ENCODE peak calls at places on chromosomes 2 and 18, in six cellular contexts. One of them, this sample, is unnamed.

GRCh38 chr2:54429055-54429454 is 27.1 kb upstream of the SPTBN1 start:
- DNase-seq in NB4: no peak
- DNase-seq in adrenal gland: no peak
- DNase-seq in uterus: no peak
- DNase-seq in HepG2: no peak
- DNase-seq in GM12891: no peak
- DNase-seq in this sample: no peak

GRCh38 chr2:5250482-5250881 is 441.7 kb upstream of the SOX11 start:
- DNase-seq in GM12891: no peak
- DNase-seq in uterus: no peak
- DNase-seq in HepG2: no peak
- DNase-seq in NB4: no peak
- DNase-seq in adrenal gland: no peak
- DNase-seq in this sample: no peak

GRCh38 chr2:170391018-170391417 is 213.1 kb downstream of the MYO3B start:
- DNase-seq in adrenal gland: no peak
- DNase-seq in NB4: no peak
- DNase-seq in HepG2: no peak
- DNase-seq in GM12891: no peak
- DNase-seq in uterus: no peak
- DNase-seq in this sample: no peak

GRCh38 chr2:70897203-70897976 is 38.3 kb upstream of the ATP6V1B1 start:
- DNase-seq in uterus: no peak
- DNase-seq in GM12891: no peak
- DNase-seq in adrenal gland: no peak
- DNase-seq in NB4: peak
- DNase-seq in HepG2: no peak
- DNase-seq in this sample: no peak

GRCh38 chr2:230758566-230759480 is 46.2 kb downstream of the CAB39 start:
- DNase-seq in NB4: peak
- DNase-seq in GM12891: no peak
- DNase-seq in adrenal gland: no peak
- DNase-seq in uterus: no peak
- DNase-seq in HepG2: no peak
- DNase-seq in this sample: no peak

GRCh38 chr2:63124850-63125249 is 74.2 kb downstream of the OTX1 start:
- DNase-seq in adrenal gland: no peak
- DNase-seq in NB4: no peak
- DNase-seq in HepG2: no peak
- DNase-seq in uterus: no peak
- DNase-seq in GM12891: no peak
- DNase-seq in this sample: no peak

GRCh38 chr2:85771486-85771885 is 17.7 kb downstream of the ATOH8 start:
- DNase-seq in HepG2: no peak
- DNase-seq in uterus: no peak
- DNase-seq in GM12891: no peak
- DNase-seq in adrenal gland: no peak
- DNase-seq in NB4: no peak
- DNase-seq in this sample: no peak

GRCh38 chr18:25737710-25738251 is 352.6 kb downstream of the SS18 start:
- DNase-seq in HepG2: peak
- DNase-seq in GM12891: no peak
- DNase-seq in uterus: no peak
- DNase-seq in adrenal gland: no peak
- DNase-seq in NB4: no peak
- DNase-seq in this sample: no peak

GRCh38 chr2:1860931-1861330 is 116.6 kb upstream of the PXDN start:
- DNase-seq in uterus: no peak
- DNase-seq in adrenal gland: no peak
- DNase-seq in HepG2: no peak
- DNase-seq in GM12891: no peak
- DNase-seq in NB4: no peak
- DNase-seq in this sample: no peak

GRCh38 chr18:79595876-79596374 is 83.7 kb upstream of the CTDP1 start:
- DNase-seq in HepG2: no peak
- DNase-seq in adrenal gland: peak
- DNase-seq in uterus: peak
- DNase-seq in GM12891: no peak
- DNase-seq in NB4: no peak
- DNase-seq in this sample: no peak

GRCh38 chr2:69693472-69694450 is 48.2 kb upstream of the ANXA4 start:
- DNase-seq in adrenal gland: no peak
- DNase-seq in GM12891: no peak
- DNase-seq in HepG2: no peak
- DNase-seq in uterus: no peak
- DNase-seq in NB4: peak
- DNase-seq in this sample: no peak

GRCh38 chr2:77939370-77939769 is 417.2 kb upstream of the LRRTM4 start:
- DNase-seq in NB4: no peak
- DNase-seq in GM12891: no peak
- DNase-seq in HepG2: no peak
- DNase-seq in uterus: no peak
- DNase-seq in adrenal gland: no peak
- DNase-seq in this sample: no peak

GRCh38 chr2:216936954-216937357 is 77.1 kb upstream of the TNP1 start:
- DNase-seq in GM12891: no peak
- DNase-seq in HepG2: no peak
- DNase-seq in uterus: no peak
- DNase-seq in adrenal gland: no peak
- DNase-seq in NB4: no peak
- DNase-seq in this sample: peak

GRCh38 chr2:165582409-165582808 is 112.9 kb downstream of the CSRNP3 start:
- DNase-seq in adrenal gland: peak
- DNase-seq in NB4: no peak
- DNase-seq in HepG2: no peak
- DNase-seq in uterus: no peak
- DNase-seq in GM12891: no peak
- DNase-seq in this sample: no peak

GRCh38 chr2:235567842-235568241 is 74.0 kb downstream of the AGAP1 start:
- DNase-seq in GM12891: no peak
- DNase-seq in adrenal gland: no peak
- DNase-seq in NB4: no peak
- DNase-seq in uterus: no peak
- DNase-seq in HepG2: no peak
- DNase-seq in this sample: no peak

GRCh38 chr2:129827251-129827894 is 152.1 kb upstream of the RAB6C start:
- DNase-seq in adrenal gland: no peak
- DNase-seq in HepG2: no peak
- DNase-seq in GM12891: no peak
- DNase-seq in NB4: no peak
- DNase-seq in uterus: no peak
- DNase-seq in this sample: no peak

GRCh38 chr2:9139491-9140443 is 66.8 kb upstream of the ASAP2 start:
- DNase-seq in adrenal gland: peak
- DNase-seq in NB4: peak
- DNase-seq in HepG2: peak
- DNase-seq in uterus: peak
- DNase-seq in GM12891: peak
- DNase-seq in this sample: peak

GRCh38 chr2:78999410-78999809 is 26.1 kb upstream of the REG3G start:
- DNase-seq in NB4: peak
- DNase-seq in uterus: no peak
- DNase-seq in HepG2: no peak
- DNase-seq in GM12891: no peak
- DNase-seq in adrenal gland: no peak
- DNase-seq in this sample: peak

GRCh38 chr2:193966590-193966989 is 1690.4 kb upstream of the SLC39A10 start:
- DNase-seq in GM12891: no peak
- DNase-seq in HepG2: no peak
- DNase-seq in adrenal gland: no peak
- DNase-seq in uterus: no peak
- DNase-seq in NB4: no peak
- DNase-seq in this sample: no peak

GRCh38 chr18:59024829-59025228 is 114.9 kb upstream of the SEC11C start:
- DNase-seq in HepG2: no peak
- DNase-seq in GM12891: no peak
- DNase-seq in uterus: no peak
- DNase-seq in adrenal gland: no peak
- DNase-seq in NB4: no peak
- DNase-seq in this sample: no peak

GRCh38 chr2:96399342-96400048 is 63.9 kb downstream of the NCAPH start:
- DNase-seq in NB4: no peak
- DNase-seq in adrenal gland: no peak
- DNase-seq in uterus: no peak
- DNase-seq in HepG2: no peak
- DNase-seq in GM12891: no peak
- DNase-seq in this sample: no peak

GRCh38 chr2:234939576-234939975 is 12.2 kb upstream of the SH3BP4 start:
- DNase-seq in HepG2: no peak
- DNase-seq in uterus: no peak
- DNase-seq in adrenal gland: no peak
- DNase-seq in GM12891: no peak
- DNase-seq in NB4: no peak
- DNase-seq in this sample: no peak

GRCh38 chr18:72768681-72769229 is 99.0 kb downstream of the NETO1 start:
- DNase-seq in HepG2: no peak
- DNase-seq in NB4: no peak
- DNase-seq in uterus: no peak
- DNase-seq in GM12891: no peak
- DNase-seq in adrenal gland: no peak
- DNase-seq in this sample: no peak

DNA sequence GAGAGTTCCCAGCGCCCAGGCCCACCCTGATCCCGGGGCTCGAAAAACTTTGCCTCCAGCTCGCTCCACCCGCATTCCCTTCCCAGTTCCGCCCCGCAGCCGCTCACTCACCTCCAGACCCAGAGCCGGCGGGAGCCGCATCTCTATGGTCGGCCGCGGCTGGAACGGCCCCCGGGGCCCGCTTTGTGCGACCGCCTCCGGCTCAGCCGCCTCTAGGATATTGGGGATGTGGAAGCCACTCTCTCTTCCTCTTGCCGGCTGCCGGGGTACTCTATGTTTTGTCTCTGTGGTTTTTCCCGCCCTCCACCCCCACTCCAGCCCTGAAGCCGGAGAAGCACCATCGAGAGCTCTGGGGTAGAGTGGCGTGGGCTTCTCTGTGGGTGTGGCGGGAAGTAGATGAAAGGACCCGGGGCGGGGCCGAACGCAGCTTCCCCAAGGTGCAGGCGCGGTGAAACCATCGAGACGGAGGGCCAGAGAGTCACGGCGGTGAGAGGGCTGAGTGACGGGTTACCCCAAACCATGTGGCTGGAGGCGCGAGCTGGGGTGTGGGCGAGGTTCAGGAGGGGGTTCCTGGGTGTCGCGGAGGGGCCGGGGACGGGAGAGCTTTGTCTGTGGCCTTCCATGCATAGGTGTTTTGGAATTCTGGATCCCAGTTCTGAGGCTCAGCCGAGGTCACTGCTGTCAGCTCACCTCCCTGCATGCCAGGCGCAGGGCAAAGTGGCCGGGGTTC is at the start of the genes BCS1L and ZNF142:
- DNase-seq in GM12891: peak
- DNase-seq in uterus: peak
- DNase-seq in adrenal gland: peak
- DNase-seq in HepG2: peak
- DNase-seq in NB4: peak
- DNase-seq in this sample: peak
- TF ChIP-seq POLR2A in GM12891: peak
- TF ChIP-seq POLR2A in uterus: peak
- TF ChIP-seq POLR2A in adrenal gland: no peak
- TF ChIP-seq POLR2A in HepG2: peak
- TF ChIP-seq POLR2A in NB4: peak
- TF ChIP-seq POLR2A in this sample: peak

GRCh38 chr2:67840460-67841068 is 222.2 kb downstream of the C1D start:
- DNase-seq in GM12891: peak
- DNase-seq in HepG2: peak
- DNase-seq in uterus: peak
- DNase-seq in NB4: peak
- DNase-seq in adrenal gland: peak
- DNase-seq in this sample: peak
- TF ChIP-seq POLR2A in GM12891: no peak
- TF ChIP-seq POLR2A in HepG2: no peak
- TF ChIP-seq POLR2A in uterus: no peak
- TF ChIP-seq POLR2A in NB4: no peak
- TF ChIP-seq POLR2A in adrenal gland: no peak
- TF ChIP-seq POLR2A in this sample: no peak

GRCh38 chr2:101064868-101065549 is 62.9 kb downstream of the RPL31 start:
- DNase-seq in NB4: no peak
- DNase-seq in GM12891: no peak
- DNase-seq in adrenal gland: no peak
- DNase-seq in HepG2: peak
- DNase-seq in uterus: no peak
- DNase-seq in this sample: no peak
- TF ChIP-seq POLR2A in NB4: no peak
- TF ChIP-seq POLR2A in GM12891: no peak
- TF ChIP-seq POLR2A in adrenal gland: no peak
- TF ChIP-seq POLR2A in HepG2: no peak
- TF ChIP-seq POLR2A in uterus: no peak
- TF ChIP-seq POLR2A in this sample: no peak

GRCh38 chr2:218805627-218806026 is 23.7 kb downstream of the CYP27A1 start:
- DNase-seq in NB4: no peak
- DNase-seq in uterus: no peak
- DNase-seq in HepG2: peak
- DNase-seq in GM12891: no peak
- DNase-seq in adrenal gland: no peak
- DNase-seq in this sample: no peak
- TF ChIP-seq POLR2A in NB4: no peak
- TF ChIP-seq POLR2A in uterus: no peak
- TF ChIP-seq POLR2A in HepG2: no peak
- TF ChIP-seq POLR2A in GM12891: no peak
- TF ChIP-seq POLR2A in adrenal gland: no peak
- TF ChIP-seq POLR2A in this sample: no peak

GRCh38 chr2:74472086-74472944 is at the start of gene MRPL53:
- DNase-seq in GM12891: peak
- DNase-seq in uterus: peak
- DNase-seq in adrenal gland: peak
- DNase-seq in NB4: peak
- DNase-seq in HepG2: peak
- DNase-seq in this sample: peak
- TF ChIP-seq POLR2A in GM12891: peak
- TF ChIP-seq POLR2A in uterus: peak
- TF ChIP-seq POLR2A in adrenal gland: peak
- TF ChIP-seq POLR2A in NB4: peak
- TF ChIP-seq POLR2A in HepG2: peak
- TF ChIP-seq POLR2A in this sample: peak

GRCh38 chr2:112643488-112643887 is 2.3 kb upstream of the SLC20A1 start:
- DNase-seq in uterus: no peak
- DNase-seq in NB4: no peak
- DNase-seq in adrenal gland: no peak
- DNase-seq in HepG2: no peak
- DNase-seq in GM12891: no peak
- DNase-seq in this sample: peak

GRCh38 chr2:112642961-112643360 is 2.8 kb upstream of the SLC20A1 start:
- DNase-seq in GM12891: no peak
- DNase-seq in NB4: peak
- DNase-seq in adrenal gland: no peak
- DNase-seq in uterus: no peak
- DNase-seq in HepG2: no peak
- DNase-seq in this sample: no peak

GRCh38 chr2:112642561-112642960 is 3.2 kb upstream of the SLC20A1 start:
- DNase-seq in NB4: no peak
- DNase-seq in HepG2: no peak
- DNase-seq in GM12891: no peak
- DNase-seq in uterus: no peak
- DNase-seq in adrenal gland: no peak
- DNase-seq in this sample: no peak

GRCh38 chr2:112640467-112640799 is 5.3 kb upstream of the SLC20A1 start:
- DNase-seq in HepG2: no peak
- DNase-seq in GM12891: no peak
- DNase-seq in NB4: no peak
- DNase-seq in uterus: no peak
- DNase-seq in adrenal gland: no peak
- DNase-seq in this sample: no peak

GRCh38 chr2:112640800-112641675 is 4.7 kb upstream of the SLC20A1 start:
- DNase-seq in uterus: no peak
- DNase-seq in GM12891: no peak
- DNase-seq in NB4: peak
- DNase-seq in adrenal gland: no peak
- DNase-seq in HepG2: no peak
- DNase-seq in this sample: no peak
- TF ChIP-seq POLR2A in uterus: no peak
- TF ChIP-seq POLR2A in GM12891: no peak
- TF ChIP-seq POLR2A in NB4: no peak
- TF ChIP-seq POLR2A in adrenal gland: no peak
- TF ChIP-seq POLR2A in HepG2: no peak
- TF ChIP-seq POLR2A in this sample: no peak

This sample was measured in erythroblast.